ENCODE peak calls at places on chromosomes 6 and 20, in ten cellular contexts. P is activated T-cell treated with anti-CD3 and anti-CD28 coated beads for 1 hour; M is activated naive CD8-positive, alpha-beta T cell treated with anti-CD3 and anti-CD28 coated beads, Interleukin-2, amount 50 U/mL, for 24 hours; V is activated CD8-positive, alpha-beta memory T cell treated with anti-CD3 and anti-CD28 coated beads for 1 hour; H is tibial nerve; Y is Calu3; U is hippocampal formation; S is kidney; F is ureter; R is heart right ventricle. O is an unnamed sample.

GRCh38 chr6:54327631-54328030 is 19.4 kb downstream of the TINAG start:
- DNase-seq in S (no peak), P (no peak), Y (no peak), R (no peak), F (no peak), H (no peak), U (no peak), V (no peak), M (no peak), O (peak)

GRCh38 chr20:21981179-21981578 is 275.7 kb downstream of the PAX1 start:
- DNase-seq in Y (no peak), H (no peak), U (no peak), F (no peak), S (no peak), R (no peak), V (no peak), M (no peak), P (no peak), O (no peak)

GRCh38 chr6:117676577-117677218 is 1.4 kb downstream of the NUS1 start:
- DNase-seq in S (no peak), R (no peak), P (no peak), Y (no peak), F (no peak), H (no peak), U (no peak), V (no peak), M (no peak), O (no peak)

GRCh38 chr6:170226647-170227046 is 64.2 kb downstream of the DLL1 start:
- DNase-seq in S (peak), Y (no peak), F (no peak), U (no peak), M (no peak), R (no peak), P (no peak), V (no peak), H (no peak), O (no peak)

GRCh38 chr6:150068173-150068785 is 642 bp downstream of the ULBP3 start:
- DNase-seq in M (no peak), P (no peak), R (no peak), F (no peak), S (no peak), Y (no peak), H (no peak), V (no peak), U (no peak), O (no peak)

GRCh38 chr6:152295346-152295745 is 341.8 kb downstream of the SYNE1 start:
- DNase-seq in U (no peak), F (no peak), P (no peak), M (no peak), R (no peak), Y (no peak), S (no peak), H (no peak), V (no peak), O (peak)

GRCh38 chr20:59007758-59008511 is 881 bp upstream of the CTSZ start:
- DNase-seq in U (no peak), F (no peak), S (peak), P (no peak), Y (no peak), H (peak), V (no peak), R (no peak), M (peak), O (no peak)

GRCh38 chr6:37020426-37021211 is 15.2 kb downstream of the FGD2 start:
- DNase-seq in V (no peak), H (no peak), R (no peak), Y (no peak), S (peak), P (no peak), U (no peak), M (no peak), F (no peak), O (no peak)

GRCh38 chr20:32278199-32278643 is 770 bp downstream of the KIF3B start:
- DNase-seq in F (no peak), M (peak), V (no peak), Y (no peak), U (no peak), R (no peak), H (no peak), S (no peak), P (no peak), O (peak)

GRCh38 chr6:161370882-161371281 is 97.0 kb upstream of the AGPAT4 start:
- DNase-seq in S (no peak), V (peak), F (peak), P (peak), H (no peak), U (peak), Y (peak), M (peak), R (peak), O (peak)

GRCh38 chr6:78953798-78954197 is 86.4 kb downstream of the IRAK1BP1 start:
- DNase-seq in H (no peak), P (no peak), M (no peak), Y (no peak), U (no peak), V (no peak), S (no peak), R (no peak), F (no peak), O (no peak)

GRCh38 chr6:15336905-15337583 is 91.2 kb downstream of the JARID2 start:
- DNase-seq in Y (no peak), S (no peak), V (no peak), H (no peak), U (no peak), P (no peak), F (no peak), R (no peak), M (no peak), O (no peak)

GRCh38 chr20:1894951-1895673 is at the start of gene SIRPA:
- DNase-seq in U (peak), V (no peak), Y (peak), P (no peak), F (peak), S (peak), R (peak), M (no peak), H (no peak), O (peak)

GRCh38 chr6:111818539-111819226 is 54.6 kb downstream of the FYN start:
- DNase-seq in R (no peak), Y (no peak), F (no peak), S (no peak), P (no peak), V (no peak), U (peak), M (no peak), H (no peak), O (peak)

GRCh38 chr6:10513544-10513943 is 7.6 kb upstream of the GCNT2 start:
- DNase-seq in V (no peak), U (no peak), R (no peak), P (no peak), Y (no peak), M (no peak), H (no peak), F (no peak), S (no peak), O (no peak)

GRCh38 chr20:48076247-48076646 is 291.0 kb upstream of the SULF2 start:
- DNase-seq in V (no peak), H (no peak), P (no peak), Y (no peak), S (no peak), F (no peak), M (no peak), R (no peak), U (no peak), O (no peak)

GRCh38 chr20:44537993-44538392 is 16.1 kb upstream of the SERINC3 start:
- DNase-seq in Y (no peak), F (no peak), U (peak), P (no peak), H (no peak), M (no peak), R (no peak), S (no peak), V (no peak), O (no peak)

GRCh38 chr20:56244259-56244658 is 4.3 kb upstream of the MC3R start:
- DNase-seq in H (no peak), S (no peak), U (no peak), Y (no peak), V (no peak), P (no peak), R (no peak), M (no peak), F (no peak), O (no peak)

GRCh38 chr6:2480267-2480966 is 235.0 kb upstream of the GMDS start:
- DNase-seq in F (peak), U (peak), P (no peak), S (no peak), M (no peak), V (no peak), R (peak), Y (no peak), H (no peak), O (no peak)

GRCh38 chr6:147808631-147809030 is 300.1 kb downstream of the SAMD5 start:
- DNase-seq in Y (no peak), P (no peak), M (no peak), U (no peak), F (no peak), V (no peak), R (no peak), H (no peak), S (no peak), O (no peak)

GRCh38 chr6:72218125-72218524 is 331.8 kb downstream of the RIMS1 start:
- DNase-seq in S (peak), V (no peak), M (no peak), U (peak), H (no peak), P (no peak), R (no peak), F (no peak), Y (peak), O (peak)

GRCh38 chr20:57711311-57711712 is 1.5 kb upstream of the PMEPA1 start:
- DNase-seq in U (no peak), S (no peak), Y (peak), M (no peak), R (no peak), F (no peak), V (no peak), P (no peak), H (no peak), O (peak)

GRCh38 chr6:18388252-18388651 is 1.1 kb downstream of the RNF144B start:
- DNase-seq in F (no peak), U (no peak), M (no peak), H (no peak), S (no peak), R (no peak), P (no peak), Y (no peak), V (no peak), O (peak)

GRCh38 chr6:30006170-30007131 is 54.6 kb upstream of the POLR1H start:
- DNase-seq in M (peak), H (peak), V (no peak), R (peak), U (no peak), S (peak), P (peak), F (peak), Y (peak), O (no peak)

GRCh38 chr20:20664795-20665194 is 47.6 kb downstream of the RALGAPA2 start:
- DNase-seq in H (no peak), P (no peak), U (peak), Y (no peak), M (no peak), F (no peak), V (no peak), R (no peak), S (no peak), O (peak)

GRCh38 chr6:1890071-1890470 is 280.4 kb downstream of the FOXC1 start:
- DNase-seq in S (no peak), P (no peak), R (no peak), H (no peak), Y (no peak), V (no peak), U (no peak), M (peak), F (no peak), O (peak)

GRCh38 chr6:30548375-30548774 is 7.9 kb downstream of the GNL1 start:
- DNase-seq in M (no peak), V (no peak), U (no peak), R (no peak), P (no peak), S (no peak), Y (no peak), F (no peak), H (no peak), O (peak)

GRCh38 chr20:40686893-40687292 is 2.1 kb downstream of the MAFB start:
- DNase-seq in R (no peak), F (no peak), Y (no peak), M (no peak), P (no peak), S (no peak), V (no peak), U (no peak), H (no peak), O (no peak)

O was measured in M059J.